ENCODE peak calls at places on chromosomes 7 and 10, in seven cellular contexts. C is activated CD4-positive, alpha-beta T cell treated with anti-CD3 and anti-CD28 coated beads, Interleukin-2, amount 10 ng/mL, durations not matched to agents 7 days and 5 days; I is psoas muscle; T is stimulated activated CD8-positive, alpha-beta memory T cell treated with anti-CD3 and anti-CD28 coated beads, Interleukin-2, amount 100 ng/mL, for 1 hour; W is NCI-H1092 treated with DMSO at 0.1 percent for 48 hours; O is ecto neural progenitor cell; L is Peyer's patch. S is an unnamed sample.

GRCh38 chr10:132788180-132788830 is 2.4 kb upstream of the NKX6-2 start:
- DNase-seq in C (no peak), I (no peak), T (no peak), W (no peak), O (peak; percentile 66), L (no peak), S (no peak)

GRCh38 chr7:135335628-135336139 is 102.0 kb downstream of the STRA8 start:
- DNase-seq in C (peak; percentile 39), I (peak; percentile 64), T (peak; percentile 9), W (peak; percentile 87), O (peak; percentile 94), L (no peak), S (no peak)

GRCh38 chr10:80137031-80137712 is 4.6 kb downstream of the PLAC9 start:
- DNase-seq in C (no peak), I (peak; percentile 86), T (no peak), W (no peak), O (no peak), L (no peak), S (peak; percentile 89)

GRCh38 chr10:43823237-43823605 is 174.5 kb upstream of the ZNF32 start:
- DNase-seq in C (no peak), I (no peak), T (no peak), W (no peak), O (no peak), L (no peak), S (no peak)

GRCh38 chr7:55774327-55775050 is 88.1 kb downstream of the SEPTIN14 start:
- DNase-seq in C (no peak), I (no peak), T (no peak), W (peak; percentile 67), O (peak; percentile 48), L (no peak), S (no peak)

GRCh38 chr10:81136261-81136660 is 598.6 kb downstream of the SH2D4B start:
- DNase-seq in C (no peak), I (no peak), T (no peak), W (no peak), O (no peak), L (no peak), S (no peak)

GRCh38 chr7:122056977-122057376 is 87.1 kb downstream of the AASS start:
- DNase-seq in C (no peak), I (no peak), T (no peak), W (no peak), O (no peak), L (no peak), S (no peak)

GRCh38 chr7:844043-844442 is 11.8 kb downstream of the SUN1 start:
- DNase-seq in C (no peak), I (no peak), T (no peak), W (no peak), O (no peak), L (no peak), S (no peak)

GRCh38 chr10:30392564-30392990 is 41.4 kb upstream of the MAP3K8 start:
- DNase-seq in C (peak; percentile 80), I (peak; percentile 87), T (peak; percentile 60), W (peak; percentile 21), O (peak; percentile 86), L (peak; percentile 60), S (no peak)

GRCh38 chr7:141889323-141889722 is 26.9 kb upstream of the OR9A4 start:
- DNase-seq in C (no peak), I (no peak), T (no peak), W (no peak), O (no peak), L (no peak), S (no peak)

GRCh38 chr7:33099154-33099940 is 9.9 kb downstream of the RP9 start:
- DNase-seq in C (no peak), I (no peak), T (no peak), W (no peak), O (no peak), L (no peak), S (no peak)

GRCh38 chr7:99255463-99255862 is 17.2 kb upstream of the MYH16 start:
- DNase-seq in C (no peak), I (no peak), T (no peak), W (no peak), O (no peak), L (no peak), S (no peak)

GRCh38 chr10:33463011-33463410 is 128.5 kb upstream of the NRP1 start:
- DNase-seq in C (no peak), I (no peak), T (no peak), W (no peak), O (no peak), L (no peak), S (no peak)

GRCh38 chr10:132654708-132655661 is 117.4 kb downstream of the INPP5A start:
- DNase-seq in C (peak; percentile 53), I (peak; percentile 73), T (peak; percentile 22), W (peak; percentile 12), O (peak; percentile 87), L (no peak), S (no peak)

GRCh38 chr10:103757531-103758293 is 97.7 kb downstream of the SH3PXD2A start:
- DNase-seq in C (peak; percentile 84), I (peak; percentile 75), T (peak; percentile 32), W (no peak), O (no peak), L (no peak), S (no peak)

GRCh38 chr10:98270026-98270740 is 2.2 kb upstream of the LOXL4 start:
- DNase-seq in C (no peak), I (no peak), T (no peak), W (no peak), O (peak; percentile 40), L (no peak), S (no peak)

GRCh38 chr7:90210475-90210874 is 1.1 kb upstream of the STEAP2 start:
- DNase-seq in C (no peak), I (no peak), T (no peak), W (no peak), O (no peak), L (no peak), S (no peak)

GRCh38 chr10:118596426-118597124 is 1.1 kb upstream of the PRLHR start:
- DNase-seq in C (no peak), I (no peak), T (no peak), W (peak; percentile 2), O (no peak), L (no peak), S (no peak)

GRCh38 chr7:101947899-101948298 is 130.5 kb downstream of the CUX1 start:
- DNase-seq in C (no peak), I (peak; percentile 83), T (no peak), W (peak; percentile 82), O (no peak), L (no peak), S (no peak)

GRCh38 chr7:24882989-24883631 is 96.9 kb downstream of the OSBPL3 start:
- DNase-seq in C (no peak), I (peak; percentile 84), T (no peak), W (no peak), O (no peak), L (no peak), S (no peak)

GRCh38 chr7:24972991-24973390 is 7.0 kb downstream of the OSBPL3 start:
- DNase-seq in C (no peak), I (no peak), T (no peak), W (no peak), O (no peak), L (no peak), S (no peak)

GRCh38 chr10:29569778-29570177 is 65.0 kb downstream of the SVIL start:
- DNase-seq in C (no peak), I (no peak), T (no peak), W (no peak), O (no peak), L (no peak), S (no peak)

GRCh38 chr10:34732926-34733325 is 82.2 kb downstream of the PARD3 start:
- DNase-seq in C (no peak), I (no peak), T (no peak), W (no peak), O (no peak), L (no peak), S (no peak)

GRCh38 chr10:14416308-14416700 is 85.6 kb upstream of the FRMD4A start:
- DNase-seq in C (no peak), I (no peak), T (no peak), W (no peak), O (no peak), L (no peak), S (no peak)

GRCh38 chr10:17138450-17139062 is 8.9 kb upstream of the CUBN start:
- DNase-seq in C (no peak), I (no peak), T (no peak), W (no peak), O (no peak), L (no peak), S (no peak)

GRCh38 chr7:152756126-152756525 is 3.4 kb upstream of the ACTR3B start:
- DNase-seq in C (no peak), I (no peak), T (no peak), W (no peak), O (peak; percentile 16), L (no peak), S (no peak)

GRCh38 chr10:13690281-13690825 is 103.6 kb downstream of the PRPF18 start:
- DNase-seq in C (no peak), I (no peak), T (no peak), W (no peak), O (no peak), L (no peak), S (no peak)

GRCh38 chr10:119655566-119656001 is 4.4 kb downstream of the BAG3 start:
- DNase-seq in C (peak; percentile 51), I (peak; percentile 88), T (no peak), W (no peak), O (no peak), L (peak; percentile 19), S (no peak)

GRCh38 chr7:34846976-34847375 is 189.0 kb downstream of the NPSR1 start:
- DNase-seq in C (no peak), I (no peak), T (no peak), W (no peak), O (no peak), L (no peak), S (no peak)